ENCODE peak calls at places on chromosomes 1 and 21, in seven cellular contexts. C is A549, G is GM12878, Y is HCT116, L is K562, W is SK-N-SH, U is HepG2. V is an unnamed sample. For H3K9me3, the result is how much of the 10 kb centered on the place peaks cover.

GRCh38 chr1:222948079-222948478 is 133.2 kb downstream of the DISP1 start:
- DNase-seq in C (no peak), G (no peak), Y (no peak), L (no peak), W (no peak), U (no peak), V (no peak)

GRCh38 chr1:45335732-45336365 is 4.1 kb upstream of the TOE1 start:
- DNase-seq in C (no peak), G (no peak), Y (no peak), L (no peak), W (no peak), U (peak), V (no peak)

GRCh38 chr1:233677690-233678354 is 63.9 kb downstream of the KCNK1 start:
- DNase-seq in C (no peak), G (no peak), Y (no peak), L (no peak), W (no peak), U (no peak), V (no peak)

GRCh38 chr21:36428789-36429671 is 43.8 kb downstream of the CHAF1B start:
- DNase-seq in C (no peak), G (no peak), Y (no peak), L (no peak), W (no peak), U (no peak), V (no peak)

GRCh38 chr1:228177183-228177475 is 11.5 kb downstream of the IBA57 start:
- DNase-seq in C (no peak), G (no peak), Y (no peak), L (no peak), W (no peak), U (no peak), V (no peak)

GRCh38 chr1:116152950-116153691 is 41.9 kb downstream of the MAB21L3 start:
- DNase-seq in C (no peak), G (no peak), Y (no peak), L (no peak), W (no peak), U (peak), V (no peak)

GRCh38 chr1:62271932-62272728 is 47.1 kb downstream of the KANK4 start:
- DNase-seq in C (no peak), G (peak), Y (no peak), L (no peak), W (peak), U (no peak), V (no peak)

GRCh38 chr1:205680073-205680851 is at the start of gene SLC45A3:
- DNase-seq in C (peak), G (no peak), Y (no peak), L (peak), W (peak), U (no peak), V (no peak)

GRCh38 chr1:31923905-31924304 is 14.3 kb downstream of the PTP4A2 start:
- DNase-seq in C (no peak), G (no peak), Y (no peak), L (no peak), W (no peak), U (no peak), V (no peak)

GRCh38 chr1:229381234-229381633 is 38.4 kb upstream of the CCSAP start:
- DNase-seq in C (no peak), G (no peak), Y (no peak), L (no peak), W (no peak), U (no peak), V (no peak)

GRCh38 chr1:200962631-200963030 is 60.9 kb downstream of the KIF21B start:
- DNase-seq in C (no peak), G (no peak), Y (no peak), L (no peak), W (no peak), U (no peak), V (no peak)

GRCh38 chr1:113641396-113641795 is 117.9 kb downstream of the PHTF1 start:
- DNase-seq in C (no peak), G (no peak), Y (no peak), L (no peak), W (no peak), U (no peak), V (no peak)

GRCh38 chr1:39564941-39565340 is 11.6 kb downstream of the PABPC4 start:
- DNase-seq in C (no peak), G (no peak), Y (no peak), L (no peak), W (no peak), U (no peak), V (no peak)

GRCh38 chr1:5477716-5478115 is 514.5 kb downstream of the NPHP4 start:
- DNase-seq in C (no peak), G (no peak), Y (no peak), L (no peak), W (no peak), U (no peak), V (no peak)

GRCh38 chr1:63828322-63829044 is 54.7 kb downstream of the ROR1 start:
- DNase-seq in C (no peak), G (no peak), Y (no peak), L (no peak), W (no peak), U (no peak), V (no peak)

GRCh38 chr1:88250915-88251314 is 433.2 kb upstream of the PKN2 start:
- DNase-seq in C (no peak), G (no peak), Y (no peak), L (no peak), W (no peak), U (no peak), V (no peak)

GRCh38 chr1:72283204-72284083 is 1.1 kb upstream of the NEGR1 start:
- DNase-seq in C (no peak), G (no peak), Y (no peak), L (no peak), W (peak), U (no peak), V (peak)

GRCh38 chr1:180268556-180269044 is 38.5 kb downstream of the LHX4 start:
- DNase-seq in C (no peak), G (no peak), Y (no peak), L (no peak), W (no peak), U (no peak), V (no peak)

GRCh38 chr21:25953659-25954058 is 216.9 kb downstream of the APP start:
- DNase-seq in C (no peak), G (no peak), Y (no peak), L (no peak), W (no peak), U (no peak), V (no peak)

GRCh38 chr1:64343105-64343960 is 126.6 kb upstream of the CACHD1 start:
- DNase-seq in C (peak), G (no peak), Y (peak), L (no peak), W (peak), U (no peak), V (peak)

GRCh38 chr1:41678141-41678878 is 193.8 kb upstream of the EDN2 start:
- DNase-seq in C (no peak), G (no peak), Y (no peak), L (no peak), W (no peak), U (no peak), V (no peak)

GRCh38 chr1:161727343-161727924 is 6.1 kb downstream of the FCRLB start:
- DNase-seq in C (no peak), G (no peak), Y (no peak), L (no peak), W (no peak), U (no peak), V (no peak)

GRCh38 chr1:7504438-7504720 is 266.7 kb upstream of the VAMP3 start:
- DNase-seq in C (no peak), G (no peak), Y (no peak), L (no peak), W (no peak), U (no peak), V (no peak)

GRCh38 chr1:158978730-158979129 is 31.0 kb upstream of the IFI16 start:
- DNase-seq in C (no peak), G (no peak), Y (no peak), L (no peak), W (no peak), U (no peak), V (no peak)

GRCh38 chr21:45383111-45383614 is 21.8 kb upstream of the COL18A1 start:
- DNase-seq in C (no peak), G (no peak), Y (no peak), L (peak), W (no peak), U (peak), V (no peak)

GRCh38 chr1:18527921-18528320 is 47.2 kb downstream of the KLHDC7A start:
- DNase-seq in C (no peak), G (no peak), Y (no peak), L (peak), W (no peak), U (no peak), V (no peak)
- TF ChIP-seq REST in C (no peak), G (no peak), Y (no peak), L (no peak), W (no peak), U (no peak), V (no peak)

DNA sequence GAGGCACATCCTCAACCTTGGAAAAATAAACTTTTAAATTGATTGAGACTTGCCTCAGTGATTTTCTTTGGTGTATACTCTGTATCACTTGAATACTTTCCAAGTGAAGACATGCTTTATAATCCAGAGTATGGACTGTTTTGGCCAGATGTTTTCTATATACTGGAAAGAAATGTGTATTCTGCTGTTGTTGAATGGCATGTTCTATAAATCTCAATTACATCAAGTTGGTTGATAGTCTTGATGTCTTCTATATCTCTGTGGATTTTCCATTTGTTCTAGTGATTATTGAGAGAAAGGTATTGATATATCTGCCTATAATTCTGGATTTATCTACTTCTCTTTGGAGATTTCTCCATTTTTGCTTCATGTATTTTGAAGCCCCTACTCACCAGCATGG is 37.5 kb downstream of the EBNA1BP2 start:
- DNase-seq in C (no peak), G (no peak), Y (no peak), L (no peak), W (no peak), U (no peak), V (no peak)
- H3K9me3 ChIP-seq in C (under half), G (under half), Y (under half), L (under half), W (under half), U (under half), V (under half)

DNA sequence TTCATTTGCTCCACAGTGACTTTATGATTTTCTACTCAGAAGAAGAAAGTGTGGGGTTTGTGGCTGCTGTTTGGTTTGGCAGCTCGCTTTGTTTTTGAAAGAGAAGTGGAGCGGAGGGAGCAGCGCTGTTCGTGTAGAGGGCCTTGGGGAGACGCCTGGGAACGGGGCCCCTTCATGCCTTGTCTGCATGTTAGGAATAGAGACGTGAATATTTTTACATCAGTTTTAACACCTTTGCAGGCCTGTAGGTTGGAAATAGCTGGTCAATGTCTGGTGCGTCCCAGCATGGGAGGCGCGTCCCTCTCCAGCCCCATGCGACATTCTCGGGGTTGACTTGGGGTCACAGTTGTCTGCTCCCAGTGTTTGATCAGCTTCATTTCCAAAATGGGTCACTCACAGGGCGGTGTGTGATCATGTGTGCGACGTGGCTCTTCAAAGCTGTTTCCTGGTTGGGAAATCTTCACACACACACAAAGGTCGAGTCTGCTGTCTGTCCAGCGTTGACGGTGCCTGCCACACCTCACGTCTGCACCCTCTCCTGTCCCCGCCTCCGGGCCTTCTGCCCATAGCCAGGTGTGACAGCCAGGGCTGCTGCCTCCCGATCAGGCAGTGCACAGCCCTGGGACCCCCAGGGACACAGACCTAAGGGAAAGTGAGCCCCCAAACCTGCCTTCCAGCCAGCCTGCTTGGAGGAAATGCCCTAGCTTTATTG is 149.2 kb downstream of the PSMG1 start:
- DNase-seq in C (no peak), G (no peak), Y (no peak), L (no peak), W (no peak), U (peak), V (no peak)
- H3K4me3 ChIP-seq in C (no peak), G (no peak), Y (no peak), L (no peak), W (no peak), U (no peak), V (no peak)

GRCh38 chr1:151606384-151606783 is 5.5 kb upstream of the SNX27 start:
- DNase-seq in C (no peak), G (no peak), Y (peak), L (no peak), W (no peak), U (peak), V (no peak)
- TF ChIP-seq REST in C (no peak), G (no peak), Y (no peak), L (no peak), W (no peak), U (no peak), V (no peak)

GRCh38 chr1:23824711-23825075 is 536 bp downstream of the HMGCL start:
- DNase-seq in C (no peak), G (no peak), Y (no peak), L (no peak), W (no peak), U (peak), V (no peak)

GRCh38 chr1:23825762-23826522 is 713 bp upstream of the HMGCL start:
- DNase-seq in C (no peak), G (peak), Y (no peak), L (no peak), W (no peak), U (no peak), V (no peak)

GRCh38 chr1:23825076-23825761 is at the start of gene HMGCL:
- DNase-seq in C (peak), G (peak), Y (peak), L (peak), W (peak), U (peak), V (no peak)

GRCh38 chr1:23827717-23828116 is 2.5 kb upstream of the HMGCL start:
- DNase-seq in C (no peak), G (no peak), Y (no peak), L (no peak), W (no peak), U (no peak), V (no peak)

GRCh38 chr1:23823767-23824166 is 1.5 kb downstream of the HMGCL start:
- DNase-seq in C (no peak), G (no peak), Y (no peak), L (no peak), W (no peak), U (no peak), V (no peak)
- H3K9me3 ChIP-seq in C (under half), G (under half), Y (under half), L (under half), W (under half), U (under half), V (under half)

GRCh38 chr1:46489638-46490602 is at the start of gene DMBX1:
- DNase-seq in C (peak), G (no peak), Y (peak), L (peak), W (peak), U (no peak), V (no peak)
- H3K4me3 ChIP-seq in C (peak), G (no peak), Y (peak), L (peak), W (peak), U (peak), V (peak)

DNA sequence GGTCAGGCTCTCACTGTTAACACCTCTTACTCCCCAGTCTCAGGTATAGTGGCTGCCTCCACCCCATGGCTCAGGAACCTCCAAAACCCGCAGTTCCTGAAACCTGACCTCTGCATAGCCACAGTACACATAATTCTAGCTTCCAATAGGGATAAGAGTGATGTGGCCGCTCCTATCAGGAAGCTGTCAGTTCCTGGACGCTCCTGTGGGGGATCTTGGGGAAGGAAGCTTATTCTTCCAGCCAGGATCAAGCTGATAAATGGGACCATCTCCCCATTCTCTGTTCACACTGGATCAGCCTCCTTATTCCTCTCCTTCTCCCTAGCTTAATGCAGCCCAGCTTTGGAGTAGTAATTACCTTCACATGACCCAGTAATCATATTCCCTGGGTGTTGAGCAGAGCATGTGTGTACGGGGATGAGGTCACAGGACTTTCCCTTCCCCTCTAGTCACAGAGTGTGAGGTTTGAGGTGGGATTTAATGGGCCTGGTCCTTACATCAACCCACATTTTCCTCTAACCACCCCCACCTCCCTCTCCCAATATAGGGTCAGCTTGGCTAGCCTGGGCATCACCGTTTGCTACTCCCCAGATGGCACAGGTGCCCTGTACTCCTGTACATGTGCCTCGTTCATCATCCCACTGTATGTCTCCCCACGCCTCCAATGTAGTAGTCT is 7.0 kb upstream of the POU3F1 start:
- DNase-seq in C (no peak), G (no peak), Y (no peak), L (no peak), W (no peak), U (no peak), V (no peak)
- TF ChIP-seq REST in C (no peak), G (no peak), Y (no peak), L (no peak), W (no peak), U (no peak), V (no peak)

V was measured in Panc1.